ENCODE peak calls at places on chromosomes 7 and 10, in six cellular contexts. One of them, this sample, is unnamed.

GRCh38 chr10:22760025-22760424 is 45.6 kb upstream of the PIP4K2A start:
- DNase-seq in H9: no peak
- DNase-seq in IMR-90: no peak
- DNase-seq in neuronal stem cell: no peak
- DNase-seq in H1: no peak
- DNase-seq in mesenchymal stem cell: no peak
- DNase-seq in this sample: no peak

GRCh38 chr7:149209518-149210269 is 14.3 kb downstream of the ZNF282 start:
- DNase-seq in H9: peak; percentile 80
- DNase-seq in IMR-90: peak; percentile 55
- DNase-seq in neuronal stem cell: peak; percentile 23
- DNase-seq in H1: peak; percentile 86
- DNase-seq in mesenchymal stem cell: peak; percentile 78
- DNase-seq in this sample: peak; percentile 59

GRCh38 chr10:69362471-69362954 is 54.2 kb downstream of the TACR2 start:
- DNase-seq in H9: no peak
- DNase-seq in IMR-90: peak; percentile 90
- DNase-seq in neuronal stem cell: no peak
- DNase-seq in H1: no peak
- DNase-seq in mesenchymal stem cell: peak; percentile 81
- DNase-seq in this sample: no peak

GRCh38 chr7:48096273-48096672 is 7.2 kb downstream of the UPP1 start:
- DNase-seq in H9: no peak
- DNase-seq in IMR-90: no peak
- DNase-seq in neuronal stem cell: no peak
- DNase-seq in H1: no peak
- DNase-seq in mesenchymal stem cell: no peak
- DNase-seq in this sample: no peak

GRCh38 chr10:2968401-2968800 is 98.9 kb upstream of the PFKP start:
- DNase-seq in H9: no peak
- DNase-seq in IMR-90: peak; percentile 67
- DNase-seq in neuronal stem cell: no peak
- DNase-seq in H1: no peak
- DNase-seq in mesenchymal stem cell: peak; percentile 24
- DNase-seq in this sample: peak; percentile 50

GRCh38 chr7:157552295-157552993 is 215.6 kb downstream of the DNAJB6 start:
- DNase-seq in H9: no peak
- DNase-seq in IMR-90: no peak
- DNase-seq in neuronal stem cell: no peak
- DNase-seq in H1: no peak
- DNase-seq in mesenchymal stem cell: no peak
- DNase-seq in this sample: no peak

GRCh38 chr7:116120839-116121238 is 89.5 kb upstream of the TES start:
- DNase-seq in H9: no peak
- DNase-seq in IMR-90: no peak
- DNase-seq in neuronal stem cell: no peak
- DNase-seq in H1: no peak
- DNase-seq in mesenchymal stem cell: no peak
- DNase-seq in this sample: no peak

GRCh38 chr7:18163091-18163490 is 135.4 kb upstream of the PRPS1L1 start:
- DNase-seq in H9: no peak
- DNase-seq in IMR-90: no peak
- DNase-seq in neuronal stem cell: no peak
- DNase-seq in H1: no peak
- DNase-seq in mesenchymal stem cell: peak; percentile 33
- DNase-seq in this sample: peak; percentile 36

GRCh38 chr7:68420342-68420750 is 1177.9 kb upstream of the AUTS2 start:
- DNase-seq in H9: no peak
- DNase-seq in IMR-90: no peak
- DNase-seq in neuronal stem cell: no peak
- DNase-seq in H1: no peak
- DNase-seq in mesenchymal stem cell: no peak
- DNase-seq in this sample: no peak

GRCh38 chr7:93115796-93116195 is 2.0 kb downstream of the SAMD9 start:
- DNase-seq in H9: no peak
- DNase-seq in IMR-90: peak; percentile 75
- DNase-seq in neuronal stem cell: no peak
- DNase-seq in H1: no peak
- DNase-seq in mesenchymal stem cell: no peak
- DNase-seq in this sample: no peak

GRCh38 chr10:11299125-11299524 is 281.5 kb downstream of the CELF2 start:
- DNase-seq in H9: no peak
- DNase-seq in IMR-90: no peak
- DNase-seq in neuronal stem cell: no peak
- DNase-seq in H1: no peak
- DNase-seq in mesenchymal stem cell: no peak
- DNase-seq in this sample: no peak

GRCh38 chr7:19107142-19107391 is 10.4 kb downstream of the TWIST1 start:
- DNase-seq in H9: no peak
- DNase-seq in IMR-90: no peak
- DNase-seq in neuronal stem cell: no peak
- DNase-seq in H1: no peak
- DNase-seq in mesenchymal stem cell: no peak
- DNase-seq in this sample: no peak

DNA sequence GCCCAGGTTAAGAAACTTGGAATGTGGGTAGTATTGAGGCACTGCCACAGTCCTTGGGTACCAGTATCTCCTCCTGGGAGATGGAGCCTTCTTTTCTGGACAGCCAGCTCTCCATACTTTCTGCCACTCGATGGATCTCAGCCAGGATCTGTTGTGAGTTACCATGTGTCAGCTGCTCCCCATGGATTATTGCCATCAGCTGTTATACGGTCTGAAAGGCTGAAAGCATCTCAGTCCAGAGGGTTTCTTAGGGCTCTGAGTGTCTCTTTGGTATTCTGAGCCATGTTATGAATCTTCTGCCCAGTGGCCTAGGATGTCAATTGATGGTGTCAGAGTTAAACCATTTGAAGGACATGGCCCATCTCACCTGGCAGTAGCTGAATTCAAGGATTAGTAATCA is 197.5 kb downstream of the C7orf25 start:
- DNase-seq in H9: no peak
- DNase-seq in IMR-90: no peak
- DNase-seq in neuronal stem cell: no peak
- DNase-seq in H1: no peak
- DNase-seq in mesenchymal stem cell: no peak
- DNase-seq in this sample: no peak
- H3K14ac ChIP-seq in H9: no peak overlapping the region
- H3K14ac ChIP-seq in IMR-90: no peak overlapping the region
- H3K14ac ChIP-seq in neuronal stem cell: no peak overlapping the region
- H3K14ac ChIP-seq in H1: no peak overlapping the region
- H3K14ac ChIP-seq in mesenchymal stem cell: no peak overlapping the region
- H3K14ac ChIP-seq in this sample: no peak overlapping the region

GRCh38 chr10:119292968-119293367 is 85.6 kb downstream of the GRK5 start:
- DNase-seq in H9: no peak
- DNase-seq in IMR-90: no peak
- DNase-seq in neuronal stem cell: no peak
- DNase-seq in H1: no peak
- DNase-seq in mesenchymal stem cell: no peak
- DNase-seq in this sample: no peak

GRCh38 chr10:119296703-119297102 is 89.3 kb downstream of the GRK5 start:
- DNase-seq in H9: no peak
- DNase-seq in IMR-90: peak; percentile 54
- DNase-seq in neuronal stem cell: no peak
- DNase-seq in H1: no peak
- DNase-seq in mesenchymal stem cell: peak; percentile 56
- DNase-seq in this sample: no peak

GRCh38 chr10:119290301-119291036 is 83.1 kb downstream of the GRK5 start:
- DNase-seq in H9: no peak
- DNase-seq in IMR-90: no peak
- DNase-seq in neuronal stem cell: no peak
- DNase-seq in H1: no peak
- DNase-seq in mesenchymal stem cell: peak; percentile 62
- DNase-seq in this sample: peak; percentile 96

GRCh38 chr10:119291223-119291900 is 84.0 kb downstream of the GRK5 start:
- DNase-seq in H9: no peak
- DNase-seq in IMR-90: no peak
- DNase-seq in neuronal stem cell: no peak
- DNase-seq in H1: no peak
- DNase-seq in mesenchymal stem cell: no peak
- DNase-seq in this sample: no peak

DNA sequence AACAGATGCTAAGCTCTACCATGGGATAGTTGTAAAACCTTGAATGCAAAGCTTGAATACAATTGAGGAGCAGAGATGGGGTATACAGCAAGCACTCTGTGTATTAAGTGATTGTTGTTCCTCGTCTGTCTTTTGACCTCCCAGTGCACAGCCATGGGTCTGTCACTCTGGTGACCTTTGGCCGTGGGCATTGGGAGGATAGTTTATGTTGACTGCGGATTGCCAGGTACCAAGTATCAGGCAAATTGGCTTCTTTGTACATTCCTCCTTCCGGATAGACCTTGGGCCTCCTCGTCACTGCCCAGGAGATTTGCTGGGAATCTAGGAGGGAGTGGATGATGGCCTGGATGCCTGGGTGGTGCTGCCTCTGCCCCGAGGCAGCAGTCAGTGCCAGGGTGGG is 86.0 kb downstream of the GRK5 start:
- DNase-seq in H9: no peak
- DNase-seq in IMR-90: no peak
- DNase-seq in neuronal stem cell: no peak
- DNase-seq in H1: no peak
- DNase-seq in mesenchymal stem cell: no peak
- DNase-seq in this sample: no peak
- H2BK120ac ChIP-seq in H9: no peak overlapping the region
- H2BK120ac ChIP-seq in IMR-90: no peak overlapping the region
- H2BK120ac ChIP-seq in neuronal stem cell: no peak overlapping the region
- H2BK120ac ChIP-seq in H1: no peak overlapping the region
- H2BK120ac ChIP-seq in mesenchymal stem cell: no peak overlapping the region
- H2BK120ac ChIP-seq in this sample: no peak overlapping the region

DNA sequence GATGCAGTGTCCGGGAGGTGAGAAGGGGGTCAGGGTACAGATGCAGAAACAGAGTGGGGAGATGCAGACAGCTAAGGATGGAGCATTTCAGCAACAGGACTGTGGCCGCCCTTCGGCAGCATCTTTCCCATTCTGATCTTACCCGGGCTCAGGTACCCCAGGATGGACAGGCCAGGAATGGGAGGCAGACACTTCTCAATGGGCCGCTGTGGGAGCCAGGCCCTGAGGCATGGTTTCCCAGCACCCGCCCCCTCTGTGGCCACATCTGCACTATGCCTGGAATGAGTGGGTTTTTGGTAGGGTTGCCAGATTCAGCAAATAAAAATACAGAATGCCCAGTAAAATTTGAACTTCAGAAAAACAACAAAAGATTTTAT is 105.2 kb upstream of the CTBP2 start:
- DNase-seq in H9: no peak
- DNase-seq in IMR-90: no peak
- DNase-seq in neuronal stem cell: no peak
- DNase-seq in H1: no peak
- DNase-seq in mesenchymal stem cell: no peak
- DNase-seq in this sample: no peak
- H3K14ac ChIP-seq in H9: no peak overlapping the region
- H3K14ac ChIP-seq in IMR-90: no peak overlapping the region
- H3K14ac ChIP-seq in neuronal stem cell: no peak overlapping the region
- H3K14ac ChIP-seq in H1: no peak overlapping the region
- H3K14ac ChIP-seq in mesenchymal stem cell: no peak overlapping the region
- H3K14ac ChIP-seq in this sample: no peak overlapping the region

GRCh38 chr7:132398253-132398913 is 177.9 kb downstream of the PLXNA4 start:
- DNase-seq in H9: no peak
- DNase-seq in IMR-90: no peak
- DNase-seq in neuronal stem cell: no peak
- DNase-seq in H1: no peak
- DNase-seq in mesenchymal stem cell: no peak
- DNase-seq in this sample: no peak
- H2BK120ac ChIP-seq in H9: no peak overlapping the region
- H2BK120ac ChIP-seq in IMR-90: no peak overlapping the region
- H2BK120ac ChIP-seq in neuronal stem cell: no peak overlapping the region
- H2BK120ac ChIP-seq in H1: no peak overlapping the region
- H2BK120ac ChIP-seq in mesenchymal stem cell: no peak overlapping the region
- H2BK120ac ChIP-seq in this sample: no peak overlapping the region

This sample was measured in trophoblast cell.